ENCODE peak calls at places on chromosomes 1 and 21, in nine cellular contexts. X, Q, K, I, F, B, M, J and W are unnamed samples.

GRCh38 chr1:232998138-232998537 is 47.7 kb downstream of the NTPCR start:
- DNase-seq in Q (no peak), I (no peak), M (no peak), J (no peak), F (no peak), B (no peak), X (no peak), K (no peak), W (no peak)

GRCh38 chr1:98103617-98104284 is 182.9 kb upstream of the DPYD start:
- DNase-seq in Q (no peak), K (peak; percentile 28), M (no peak), X (no peak), I (peak; percentile 18), J (no peak), B (no peak), F (no peak), W (no peak)

GRCh38 chr1:35369922-35370671 is 101.6 kb downstream of the ZMYM4 start:
- DNase-seq in J (no peak), X (peak; percentile 27), B (peak; percentile 73), I (peak; percentile 83), Q (no peak), K (no peak), F (peak; percentile 73), M (peak; percentile 61), W (no peak)

GRCh38 chr1:1891349-1892078 is 627 bp upstream of the GNB1 start:
- DNase-seq in M (peak; percentile 92), Q (peak; percentile 97), B (peak; percentile 88), K (no peak), J (peak; percentile 83), F (peak; percentile 84), X (peak; percentile 84), I (no peak), W (peak; percentile 71)

GRCh38 chr1:5601516-5601915 is 390.7 kb downstream of the NPHP4 start:
- DNase-seq in B (no peak), X (no peak), I (no peak), M (no peak), K (no peak), Q (peak; percentile 57), F (no peak), J (no peak), W (peak; percentile 25)

GRCh38 chr1:229972600-229973296 is 94.3 kb upstream of the GALNT2 start:
- DNase-seq in K (peak; percentile 12), M (no peak), B (no peak), X (no peak), J (no peak), I (no peak), Q (peak; percentile 72), F (no peak), W (no peak)

GRCh38 chr1:240199758-240200655 is 108.3 kb downstream of the FMN2 start:
- DNase-seq in Q (no peak), K (no peak), M (no peak), B (no peak), X (no peak), I (no peak), F (no peak), J (peak; percentile 63), W (no peak)

GRCh38 chr21:28252923-28253322 is 739.8 kb downstream of the LTN1 start:
- DNase-seq in B (no peak), Q (no peak), F (no peak), I (no peak), J (no peak), M (no peak), X (no peak), K (no peak), W (no peak)

GRCh38 chr1:38819516-38819915 is 40.1 kb downstream of the RRAGC start:
- DNase-seq in I (no peak), B (no peak), X (no peak), F (no peak), M (no peak), K (no peak), Q (no peak), J (no peak), W (no peak)

GRCh38 chr1:26349196-26349885 is 4.6 kb downstream of the CRYBG2 start:
- DNase-seq in F (no peak), K (peak; percentile 76), J (no peak), X (no peak), Q (no peak), B (no peak), M (no peak), I (peak; percentile 67), W (no peak)

GRCh38 chr1:16371725-16372124 is 4.7 kb downstream of the SZRD1 start:
- DNase-seq in J (no peak), X (no peak), M (no peak), I (peak; percentile 71), Q (no peak), F (no peak), K (peak; percentile 39), B (no peak), W (peak; percentile 63)

GRCh38 chr1:99561952-99562351 is 84.0 kb upstream of the PALMD start:
- DNase-seq in J (no peak), X (no peak), Q (no peak), B (no peak), F (no peak), K (no peak), M (no peak), I (no peak), W (no peak)

GRCh38 chr1:2344744-2345296 is 46.5 kb downstream of the MORN1 start:
- DNase-seq in Q (no peak), J (no peak), X (peak; percentile 1), B (peak; percentile 24), I (no peak), F (no peak), M (peak; percentile 39), K (no peak), W (no peak)

GRCh38 chr1:27872802-27873665 is 690 bp downstream of the THEMIS2 start:
- DNase-seq in B (no peak), F (no peak), M (no peak), J (peak; percentile 5), Q (no peak), K (no peak), I (peak; percentile 14), X (no peak), W (no peak)

GRCh38 chr1:63882048-63882704 is 108.4 kb downstream of the ROR1 start:
- DNase-seq in F (no peak), J (no peak), M (no peak), K (no peak), I (no peak), B (no peak), X (no peak), Q (no peak), W (no peak)

GRCh38 chr1:17860812-17861211 is 105.7 kb downstream of the ACTL8 start:
- DNase-seq in X (no peak), B (no peak), F (no peak), I (no peak), M (no peak), K (no peak), J (no peak), Q (no peak), W (no peak)

DNA sequence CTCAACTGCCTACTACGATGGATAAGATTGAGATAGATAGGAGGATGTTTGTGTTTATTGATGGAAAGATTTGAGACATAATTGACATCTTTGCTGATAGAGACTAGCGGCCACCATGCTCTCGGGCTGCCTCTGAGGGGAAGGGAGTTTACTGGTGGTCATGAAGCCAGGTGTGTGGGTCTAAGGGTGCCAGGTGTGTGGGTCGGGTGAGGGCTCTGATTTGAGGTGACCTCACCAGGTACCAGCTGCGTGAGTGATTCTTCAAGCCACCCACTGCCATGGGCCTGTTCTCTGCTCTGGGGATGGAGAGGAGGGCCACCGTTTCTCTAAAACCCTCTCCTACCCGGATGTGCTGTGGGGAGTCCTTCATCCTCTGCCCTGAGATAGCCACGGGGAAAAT is 3.1 kb downstream of the UBASH3A start:
- DNase-seq in X (no peak), M (no peak), F (no peak), I (no peak), Q (no peak), B (no peak), J (no peak), K (no peak), W (no peak)
- H3K4me1 ChIP-seq in X (no peaks in the 10 kb centered on the region), M (no peaks in the 10 kb centered on the region), F (no peaks in the 10 kb centered on the region), I (no peaks in the 10 kb centered on the region), Q (no peaks in the 10 kb centered on the region), B (no peaks in the 10 kb centered on the region), J (peaks cover 5% of the 10 kb centered on the region), K (no peaks in the 10 kb centered on the region), W (peaks cover 4% of the 10 kb centered on the region)

DNA sequence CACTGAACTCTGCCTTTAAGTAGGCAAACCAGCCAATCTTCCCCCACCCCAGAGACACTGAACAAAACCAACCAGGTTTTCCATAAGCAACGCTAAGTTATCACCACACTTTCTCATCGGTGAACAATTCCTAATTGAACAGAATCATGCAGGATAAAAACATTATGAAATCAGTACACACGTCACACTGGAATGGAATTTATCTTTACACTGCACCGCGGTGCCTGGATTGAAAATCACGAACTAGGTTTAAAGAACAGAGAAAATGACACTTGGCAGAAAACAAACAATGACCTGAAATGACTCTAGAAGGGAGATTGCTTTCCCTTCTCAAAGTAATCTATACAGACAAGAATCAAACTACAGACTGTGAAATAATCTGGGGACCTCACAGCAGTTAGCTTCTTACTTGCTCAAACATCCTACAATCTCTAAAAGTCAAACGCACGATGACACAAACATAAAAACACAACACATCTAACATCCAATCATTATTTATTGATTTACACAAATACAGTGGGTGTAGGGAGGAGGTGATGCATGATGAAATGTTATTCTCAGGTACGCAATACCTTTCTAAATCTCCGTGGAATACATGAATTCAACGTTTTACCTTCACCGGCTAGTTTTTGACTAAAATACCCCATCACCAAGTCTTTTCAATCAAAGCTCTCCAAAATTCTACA is 1.9 kb downstream of the EIF4G3 start:
- DNase-seq in M (no peak), Q (no peak), B (no peak), J (no peak), F (no peak), X (no peak), I (peak; percentile 83), K (no peak), W (peak; percentile 28)
- H3K27ac ChIP-seq in M (peak overlapping the region; percentile 85), Q (peak overlapping the region; percentile 94), B (peak overlapping the region; percentile 12), J (no peak overlapping the region), F (peak overlapping the region; percentile 14), X (peak overlapping the region; percentile 95), I (peak overlapping the region; percentile 67), K (peak overlapping the region; percentile 93), W (peak overlapping the region; percentile 1)

GRCh38 chr1:244705268-244706234 is 52.6 kb downstream of the DESI2 start:
- DNase-seq in B (no peak), M (no peak), J (no peak), Q (peak; percentile 26), X (no peak), F (no peak), K (no peak), I (no peak), W (no peak)
- H3K4me3 ChIP-seq in B (no peak overlapping the region), M (no peak overlapping the region), J (no peak overlapping the region), Q (no peak overlapping the region), X (no peak overlapping the region), F (no peak overlapping the region), K (no peak overlapping the region), I (no peak overlapping the region), W (no peak overlapping the region)

GRCh38 chr1:30684259-30684658 is 39.1 kb downstream of the MATN1 start:
- DNase-seq in M (peak; percentile 34), I (no peak), K (no peak), X (no peak), B (no peak), J (no peak), F (no peak), Q (no peak), W (no peak)
- H3K4me1 ChIP-seq in M (no peaks in the 10 kb centered on the region), I (no peaks in the 10 kb centered on the region), K (no peaks in the 10 kb centered on the region), X (no peaks in the 10 kb centered on the region), B (peaks cover 7% of the 10 kb centered on the region), J (peaks cover 8% of the 10 kb centered on the region), F (no peaks in the 10 kb centered on the region), Q (peaks cover 30% of the 10 kb centered on the region), W (no peaks in the 10 kb centered on the region)

GRCh38 chr1:206700445-206701036 is 15.8 kb downstream of the MAPKAPK2 start:
- DNase-seq in I (no peak), K (no peak), F (no peak), X (no peak), B (no peak), M (peak; percentile 78), J (no peak), Q (no peak), W (no peak)
- H3K27ac ChIP-seq in I (no peak overlapping the region), K (peak overlapping the region; percentile 52), F (no peak overlapping the region), X (peak overlapping the region; percentile 53), B (no peak overlapping the region), M (peak overlapping the region; percentile 76), J (peak overlapping the region; percentile 42), Q (peak overlapping the region; percentile 46), W (no peak overlapping the region)